ENCODE peak calls at places on chromosomes 12 and 14, in nine cellular contexts. V is hepatic stellate cell; R is activated CD4-positive, alpha-beta T cell treated with anti-CD3 and anti-CD28 coated beads, Interleukin-2, amount 50 U/mL, for 4 hours; E is fibroblast of the aortic adventitia; J is cardiac muscle cell; H is neural progenitor cell; F is midbrain; A is NCI-H2171; M is WTC11. Q is an unnamed sample.

GRCh38 chr12:115354476-115354890 is 670.5 kb upstream of the TBX3 start:
- DNase-seq in H (no peak), R (no peak), J (no peak), E (no peak), V (no peak), F (no peak), A (no peak), M (no peak), Q (no peak)

GRCh38 chr14:56809262-56810215 is 740 bp downstream of the OTX2 start:
- DNase-seq in F (no peak), V (no peak), J (no peak), M (peak), E (no peak), A (no peak), R (no peak), H (peak), Q (no peak)

GRCh38 chr12:1350055-1350933 is 244.1 kb downstream of the FBXL14 start:
- DNase-seq in E (peak), M (no peak), H (no peak), F (no peak), J (no peak), V (peak), A (no peak), R (no peak), Q (no peak)

GRCh38 chr14:33480589-33481184 is 470.2 kb downstream of the EGLN3 start:
- DNase-seq in J (no peak), A (no peak), V (no peak), M (no peak), E (no peak), F (no peak), H (peak), R (no peak), Q (no peak)

GRCh38 chr12:53659609-53660008 is 16.3 kb downstream of the ATP5MC2 start:
- DNase-seq in V (no peak), A (no peak), H (no peak), F (peak), E (peak), M (no peak), R (no peak), J (no peak), Q (no peak)

GRCh38 chr14:96224480-96225096 is 19.9 kb downstream of the BDKRB2 start:
- DNase-seq in A (no peak), F (no peak), J (no peak), E (peak), H (no peak), V (no peak), M (no peak), R (no peak), Q (no peak)

GRCh38 chr12:49451468-49452259 is 84.4 kb downstream of the SPATS2 start:
- DNase-seq in H (no peak), J (no peak), E (no peak), V (no peak), A (no peak), R (no peak), F (no peak), M (no peak), Q (no peak)

GRCh38 chr14:23910081-23910875 is 43.3 kb upstream of the DHRS4 start:
- DNase-seq in V (peak), E (peak), A (peak), M (peak), H (peak), R (no peak), F (peak), J (peak), Q (peak)

GRCh38 chr12:58523360-58523759 is 396.9 kb downstream of the LRIG3 start:
- DNase-seq in E (no peak), V (no peak), F (no peak), H (no peak), R (no peak), M (no peak), A (no peak), J (no peak), Q (no peak)

GRCh38 chr12:132496710-132497109 is 6.8 kb downstream of the FBRSL1 start:
- DNase-seq in A (no peak), F (no peak), M (no peak), H (no peak), E (no peak), R (no peak), V (no peak), J (no peak), Q (no peak)

GRCh38 chr14:92644166-92644565 is 104.3 kb downstream of the LGMN start:
- DNase-seq in A (no peak), M (no peak), J (no peak), H (no peak), E (peak), F (no peak), V (peak), R (no peak), Q (no peak)

GRCh38 chr14:77212933-77213656 is 31.5 kb downstream of the TMEM63C start:
- DNase-seq in H (peak), E (peak), F (peak), V (peak), A (peak), M (peak), R (no peak), J (peak), Q (peak)

GRCh38 chr12:48001426-48002178 is 2.7 kb downstream of the COL2A1 start:
- DNase-seq in E (peak), R (no peak), M (peak), F (peak), H (peak), J (peak), A (peak), V (peak), Q (no peak)

GRCh38 chr12:101749657-101750056 is 10.4 kb upstream of the SYCP3 start:
- DNase-seq in H (no peak), R (no peak), A (no peak), V (no peak), J (no peak), E (no peak), M (no peak), F (no peak), Q (no peak)

GRCh38 chr12:104290855-104291254 is 12.7 kb upstream of the EID3 start:
- DNase-seq in F (no peak), V (no peak), A (no peak), H (no peak), J (no peak), R (no peak), E (peak), M (no peak), Q (no peak)

GRCh38 chr14:69003626-69004025 is 24.5 kb upstream of the ACTN1 start:
- DNase-seq in F (no peak), J (no peak), H (no peak), V (no peak), E (no peak), M (no peak), A (no peak), R (no peak), Q (no peak)

GRCh38 chr14:87944987-87945604 is 47.9 kb downstream of the GALC start:
- DNase-seq in V (no peak), R (no peak), M (no peak), A (peak), F (peak), H (peak), E (peak), J (peak), Q (no peak)

GRCh38 chr12:104136577-104136976 is 1.4 kb downstream of the NFYB start:
- DNase-seq in H (no peak), V (peak), A (no peak), J (no peak), F (no peak), R (no peak), E (peak), M (no peak), Q (no peak)

GRCh38 chr12:42660968-42661937 is 71.7 kb upstream of the PRICKLE1 start:
- DNase-seq in R (no peak), M (no peak), V (no peak), F (no peak), J (no peak), H (no peak), E (no peak), A (no peak), Q (no peak)

GRCh38 chr12:5511644-5512584 is 80.0 kb downstream of the NTF3 start:
- DNase-seq in H (peak), M (peak), A (no peak), R (no peak), V (peak), E (peak), F (no peak), J (peak), Q (peak)

GRCh38 chr12:124718052-124718451 is 145.6 kb downstream of the SCARB1 start:
- DNase-seq in E (no peak), J (no peak), M (no peak), F (no peak), R (no peak), V (no peak), H (no peak), A (no peak), Q (no peak)

GRCh38 chr14:76761849-76762616 is 765 bp downstream of the VASH1 start:
- DNase-seq in R (no peak), H (no peak), M (no peak), J (no peak), E (no peak), A (peak), V (no peak), F (peak), Q (no peak)

GRCh38 chr14:91354221-91354916 is 63.3 kb downstream of the CCDC88C start:
- DNase-seq in V (no peak), H (no peak), F (no peak), M (no peak), R (no peak), E (peak), A (peak), J (no peak), Q (no peak)

GRCh38 chr12:78938341-78939084 is 73.9 kb downstream of the SYT1 start:
- DNase-seq in J (no peak), V (no peak), E (no peak), F (no peak), A (peak), H (no peak), M (no peak), R (no peak), Q (no peak)

GRCh38 chr12:57242691-57243454 is 8.1 kb downstream of the STAC3 start:
- DNase-seq in M (peak), A (peak), H (peak), E (peak), V (peak), J (peak), F (no peak), R (peak), Q (peak)

GRCh38 chr14:71646518-71646917 is 285.7 kb upstream of the RGS6 start:
- DNase-seq in A (no peak), F (no peak), J (no peak), R (no peak), M (no peak), E (no peak), H (no peak), V (no peak), Q (no peak)

GRCh38 chr12:51368640-51369517 is 22.3 kb downstream of the GALNT6 start:
- DNase-seq in E (no peak), R (peak), A (peak), H (peak), F (no peak), J (no peak), V (peak), M (peak), Q (peak)

GRCh38 chr12:12896261-12896660 is 4.9 kb downstream of the GPRC5A start:
- DNase-seq in V (peak), A (no peak), M (no peak), H (no peak), R (no peak), E (peak), J (no peak), F (no peak), Q (no peak)

GRCh38 chr12:6374028-6374780 is 1.2 kb downstream of the SCNN1A start:
- DNase-seq in J (no peak), E (no peak), M (no peak), R (no peak), V (no peak), F (no peak), H (no peak), A (no peak), Q (no peak)